ENCODE peak calls at places on chromosomes 12 and 14, in seven cellular contexts. T is tibial artery, D is fibroblast of mammary gland, C is stomach, O is fibroblast of the aortic adventitia, S is psoas muscle, H is adipocyte. Z is an unnamed sample.

GRCh38 chr14:55512421-55512820 is 67.6 kb upstream of the KTN1 start:
- DNase-seq in T (no peak), D (peak), C (no peak), O (peak), S (no peak), H (peak), Z (peak)

GRCh38 chr14:99263564-99264330 is 8.2 kb downstream of the BCL11B start:
- DNase-seq in T (no peak), D (no peak), C (no peak), O (no peak), S (no peak), H (no peak), Z (no peak)

GRCh38 chr12:113900711-113901110 is 65.4 kb downstream of the RBM19 start:
- DNase-seq in T (no peak), D (no peak), C (no peak), O (no peak), S (no peak), H (peak), Z (no peak)

GRCh38 chr12:116564080-116564479 is 4.9 kb downstream of the MAP1LC3B2 start:
- DNase-seq in T (no peak), D (no peak), C (no peak), O (no peak), S (no peak), H (no peak), Z (no peak)

GRCh38 chr12:85253823-85254222 is 26.2 kb upstream of the ALX1 start:
- DNase-seq in T (no peak), D (peak), C (no peak), O (no peak), S (no peak), H (no peak), Z (no peak)

GRCh38 chr14:104506461-104507253 is 72.9 kb upstream of the C14orf180 start:
- DNase-seq in T (no peak), D (no peak), C (no peak), O (no peak), S (no peak), H (no peak), Z (no peak)

GRCh38 chr14:50116986-50117385 is 614 bp upstream of the VCPKMT start:
- DNase-seq in T (no peak), D (peak), C (no peak), O (no peak), S (no peak), H (no peak), Z (no peak)

GRCh38 chr12:104180389-104180788 is 35.2 kb upstream of the TXNRD1 start:
- DNase-seq in T (no peak), D (no peak), C (no peak), O (no peak), S (no peak), H (peak), Z (no peak)

GRCh38 chr14:33184587-33184986 is 245.9 kb downstream of the NPAS3 start:
- DNase-seq in T (no peak), D (peak), C (no peak), O (peak), S (no peak), H (no peak), Z (peak)

GRCh38 chr12:124036117-124037109 is 63.4 kb downstream of the ZNF664 start:
- DNase-seq in T (no peak), D (peak), C (peak), O (peak), S (peak), H (peak), Z (peak)

GRCh38 chr12:48542300-48542928 is 17.0 kb downstream of the OR8S1 start:
- DNase-seq in T (no peak), D (peak), C (peak), O (peak), S (no peak), H (peak), Z (peak)

GRCh38 chr14:80681651-80682050 is 259.9 kb downstream of the CEP128 start:
- DNase-seq in T (no peak), D (peak), C (no peak), O (no peak), S (no peak), H (no peak), Z (no peak)

GRCh38 chr14:103836976-103837725 is 10.2 kb downstream of the PPP1R13B start:
- DNase-seq in T (no peak), D (no peak), C (no peak), O (no peak), S (no peak), H (no peak), Z (peak)

GRCh38 chr12:113136128-113136989 is 798 bp upstream of the RASAL1 start:
- DNase-seq in T (no peak), D (no peak), C (peak), O (no peak), S (no peak), H (no peak), Z (no peak)

GRCh38 chr14:70909788-70910614 is 2.7 kb downstream of the PCNX1 start:
- DNase-seq in T (no peak), D (no peak), C (no peak), O (peak), S (no peak), H (no peak), Z (no peak)
- H3K4me3 ChIP-seq in T (no peak), D (no peak), C (no peak), O (peak), S (peak), H (peak), Z (peak)

GRCh38 chr12:92899388-92900001 is 29.6 kb downstream of the EEA1 start:
- DNase-seq in T (peak), D (peak), C (peak), O (peak), S (peak), H (peak), Z (peak)
- H3K4me3 ChIP-seq in T (peak), D (peak), C (no peak), O (peak), S (peak), H (peak), Z (peak)

GRCh38 chr14:23402296-23403138 is 5.6 kb downstream of the MYH6 start:
- DNase-seq in T (no peak), D (no peak), C (no peak), O (no peak), S (no peak), H (no peak), Z (no peak)

GRCh38 chr14:23399136-23399535 is 8.9 kb downstream of the MYH6 start:
- DNase-seq in T (no peak), D (no peak), C (no peak), O (no peak), S (no peak), H (no peak), Z (no peak)

GRCh38 chr14:23403139-23403438 is 5.0 kb downstream of the MYH6 start:
- DNase-seq in T (no peak), D (no peak), C (no peak), O (no peak), S (no peak), H (no peak), Z (no peak)

GRCh38 chr14:23399591-23399990 is 8.5 kb downstream of the MYH6 start:
- DNase-seq in T (no peak), D (no peak), C (no peak), O (no peak), S (no peak), H (peak), Z (no peak)

DNA sequence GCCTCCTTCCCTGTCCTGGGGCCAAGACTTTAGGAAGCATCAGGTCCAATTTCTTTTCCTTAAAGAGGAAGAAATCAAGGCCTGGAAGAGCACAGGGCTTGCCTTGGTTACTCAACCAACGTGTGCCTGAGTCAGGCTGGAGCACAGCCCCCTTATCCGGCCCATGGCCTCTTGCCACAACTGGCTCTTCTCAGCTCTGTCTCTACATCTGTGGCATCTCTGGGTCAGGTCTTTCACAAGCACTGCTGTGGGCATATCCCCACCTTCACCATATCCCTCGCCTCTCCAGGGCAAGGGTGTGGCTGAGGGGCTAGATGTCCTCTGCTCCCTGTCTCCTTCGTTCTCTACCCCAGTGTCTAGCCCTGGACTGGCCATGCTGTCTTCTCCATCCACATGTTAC is 6.7 kb downstream of the MYH6 start:
- DNase-seq in T (no peak), D (no peak), C (no peak), O (no peak), S (no peak), H (no peak), Z (no peak)
- H3K4me3 ChIP-seq in T (no peak), D (no peak), C (no peak), O (no peak), S (no peak), H (no peak), Z (no peak)

GRCh38 chr14:31955941-31956579 is 121.0 kb upstream of the ARHGAP5 start:
- DNase-seq in T (no peak), D (no peak), C (no peak), O (no peak), S (no peak), H (peak), Z (no peak)
- H3K4me3 ChIP-seq in T (no peak), D (no peak), C (no peak), O (no peak), S (no peak), H (no peak), Z (no peak)

GRCh38 chr14:63745858-63746425 is 18.1 kb upstream of the SGPP1 start:
- DNase-seq in T (peak), D (no peak), C (no peak), O (no peak), S (no peak), H (no peak), Z (no peak)
- H3K4me3 ChIP-seq in T (no peak), D (no peak), C (no peak), O (no peak), S (no peak), H (no peak), Z (no peak)

DNA sequence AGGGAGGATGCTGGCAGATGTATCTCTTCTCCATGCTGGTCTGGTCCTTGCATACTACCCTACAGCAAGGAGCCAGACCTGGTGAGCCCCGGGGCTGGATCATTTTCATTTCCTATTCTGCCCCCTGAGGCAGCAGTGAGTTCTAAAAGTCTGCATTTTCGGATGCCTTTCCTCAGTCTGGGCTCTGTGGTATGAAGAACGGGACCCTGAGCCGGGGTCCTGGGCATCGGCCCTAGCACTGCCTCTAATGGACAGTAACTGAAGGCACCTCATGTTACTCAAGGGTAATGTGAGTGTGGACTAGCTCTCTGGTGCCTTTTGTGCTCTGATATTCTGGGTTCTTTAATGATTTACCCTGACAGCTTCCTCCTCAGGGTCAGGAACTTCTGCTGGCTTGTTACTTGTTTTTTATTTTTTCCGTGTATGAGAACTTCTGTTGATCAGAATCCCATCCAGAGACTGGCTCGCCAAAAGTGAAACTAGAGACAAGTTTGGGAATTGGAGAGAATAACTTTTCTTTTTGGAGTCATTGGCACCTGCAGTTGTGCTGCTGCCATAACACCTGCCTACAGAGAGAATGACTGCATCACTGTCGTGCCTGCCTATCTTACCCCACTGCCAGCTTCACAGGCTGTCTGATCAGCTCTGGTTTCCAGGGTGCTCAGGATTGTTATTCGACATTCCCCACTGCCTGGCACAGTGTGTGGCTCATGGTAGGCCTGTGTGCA is 62.3 kb downstream of the SUSD6 start:
- DNase-seq in T (no peak), D (no peak), C (no peak), O (no peak), S (no peak), H (no peak), Z (no peak)
- H3K4me3 ChIP-seq in T (peak), D (no peak), C (no peak), O (no peak), S (no peak), H (peak), Z (no peak)